ENCODE peak calls at places on chromosomes 13 and 19, in nine cellular contexts. One of them, this sample, is unnamed.

GRCh38 chr19:51689751-51690358 is 3.3 kb upstream of the SPACA6 start:
- DNase-seq in NCI-H510A: peak; percentile 4
- DNase-seq in AG08396: no peak
- DNase-seq in LNCaP clone FGC: no peak
- DNase-seq in GM13976: no peak
- DNase-seq in iris pigment epithelial cell: peak; percentile 56
- DNase-seq in stimulated activated CD4-positive, alpha-beta T cell treated with anti-CD3 and anti-CD28 coated beads, Interleukin-2, amount 100 ng/mL, for 48 hours: no peak
- DNase-seq in NCI-H1694 treated with DMSO at 0.1 percent for 48 hours: no peak
- DNase-seq in IMR-90: no peak
- DNase-seq in this sample: no peak

GRCh38 chr13:59991395-59991794 is 172.3 kb downstream of the DIAPH3 start:
- DNase-seq in NCI-H510A: no peak
- DNase-seq in AG08396: no peak
- DNase-seq in LNCaP clone FGC: no peak
- DNase-seq in GM13976: no peak
- DNase-seq in iris pigment epithelial cell: no peak
- DNase-seq in stimulated activated CD4-positive, alpha-beta T cell treated with anti-CD3 and anti-CD28 coated beads, Interleukin-2, amount 100 ng/mL, for 48 hours: no peak
- DNase-seq in NCI-H1694 treated with DMSO at 0.1 percent for 48 hours: no peak
- DNase-seq in IMR-90: no peak
- DNase-seq in this sample: no peak

GRCh38 chr13:26558912-26559485 is 1.5 kb downstream of the WASF3 start:
- DNase-seq in NCI-H510A: no peak
- DNase-seq in AG08396: no peak
- DNase-seq in LNCaP clone FGC: peak; percentile 55
- DNase-seq in GM13976: no peak
- DNase-seq in iris pigment epithelial cell: no peak
- DNase-seq in stimulated activated CD4-positive, alpha-beta T cell treated with anti-CD3 and anti-CD28 coated beads, Interleukin-2, amount 100 ng/mL, for 48 hours: no peak
- DNase-seq in NCI-H1694 treated with DMSO at 0.1 percent for 48 hours: no peak
- DNase-seq in IMR-90: no peak
- DNase-seq in this sample: no peak

GRCh38 chr13:36675213-36675536 is 1.4 kb downstream of the SERTM1 start:
- DNase-seq in NCI-H510A: no peak
- DNase-seq in AG08396: no peak
- DNase-seq in LNCaP clone FGC: no peak
- DNase-seq in GM13976: no peak
- DNase-seq in iris pigment epithelial cell: no peak
- DNase-seq in stimulated activated CD4-positive, alpha-beta T cell treated with anti-CD3 and anti-CD28 coated beads, Interleukin-2, amount 100 ng/mL, for 48 hours: no peak
- DNase-seq in NCI-H1694 treated with DMSO at 0.1 percent for 48 hours: no peak
- DNase-seq in IMR-90: no peak
- DNase-seq in this sample: no peak

GRCh38 chr13:21909331-21909730 is 238.5 kb downstream of the FGF9 start:
- DNase-seq in NCI-H510A: no peak
- DNase-seq in AG08396: no peak
- DNase-seq in LNCaP clone FGC: no peak
- DNase-seq in GM13976: no peak
- DNase-seq in iris pigment epithelial cell: no peak
- DNase-seq in stimulated activated CD4-positive, alpha-beta T cell treated with anti-CD3 and anti-CD28 coated beads, Interleukin-2, amount 100 ng/mL, for 48 hours: no peak
- DNase-seq in NCI-H1694 treated with DMSO at 0.1 percent for 48 hours: no peak
- DNase-seq in IMR-90: no peak
- DNase-seq in this sample: no peak

GRCh38 chr19:33521480-33522370 is at the start of gene PEPD:
- DNase-seq in NCI-H510A: peak; percentile 51
- DNase-seq in AG08396: peak; percentile 100
- DNase-seq in LNCaP clone FGC: peak; percentile 43
- DNase-seq in GM13976: peak; percentile 100
- DNase-seq in iris pigment epithelial cell: peak; percentile 86
- DNase-seq in stimulated activated CD4-positive, alpha-beta T cell treated with anti-CD3 and anti-CD28 coated beads, Interleukin-2, amount 100 ng/mL, for 48 hours: peak; percentile 81
- DNase-seq in NCI-H1694 treated with DMSO at 0.1 percent for 48 hours: peak; percentile 87
- DNase-seq in IMR-90: peak; percentile 82
- DNase-seq in this sample: peak; percentile 78

GRCh38 chr13:47019977-47020376 is 123.1 kb upstream of the HTR2A start:
- DNase-seq in NCI-H510A: no peak
- DNase-seq in AG08396: no peak
- DNase-seq in LNCaP clone FGC: no peak
- DNase-seq in GM13976: no peak
- DNase-seq in iris pigment epithelial cell: no peak
- DNase-seq in stimulated activated CD4-positive, alpha-beta T cell treated with anti-CD3 and anti-CD28 coated beads, Interleukin-2, amount 100 ng/mL, for 48 hours: no peak
- DNase-seq in NCI-H1694 treated with DMSO at 0.1 percent for 48 hours: no peak
- DNase-seq in IMR-90: no peak
- DNase-seq in this sample: no peak

GRCh38 chr13:23965346-23965745 is 68.0 kb upstream of the C1QTNF9B start:
- DNase-seq in NCI-H510A: no peak
- DNase-seq in AG08396: no peak
- DNase-seq in LNCaP clone FGC: no peak
- DNase-seq in GM13976: no peak
- DNase-seq in iris pigment epithelial cell: no peak
- DNase-seq in stimulated activated CD4-positive, alpha-beta T cell treated with anti-CD3 and anti-CD28 coated beads, Interleukin-2, amount 100 ng/mL, for 48 hours: no peak
- DNase-seq in NCI-H1694 treated with DMSO at 0.1 percent for 48 hours: no peak
- DNase-seq in IMR-90: no peak
- DNase-seq in this sample: no peak

GRCh38 chr13:113762075-113762474 is 3.0 kb downstream of the TMEM255B start:
- DNase-seq in NCI-H510A: no peak
- DNase-seq in AG08396: no peak
- DNase-seq in LNCaP clone FGC: no peak
- DNase-seq in GM13976: no peak
- DNase-seq in iris pigment epithelial cell: no peak
- DNase-seq in stimulated activated CD4-positive, alpha-beta T cell treated with anti-CD3 and anti-CD28 coated beads, Interleukin-2, amount 100 ng/mL, for 48 hours: no peak
- DNase-seq in NCI-H1694 treated with DMSO at 0.1 percent for 48 hours: no peak
- DNase-seq in IMR-90: no peak
- DNase-seq in this sample: no peak

GRCh38 chr13:26015276-26015934 is 36.4 kb downstream of the SHISA2 start:
- DNase-seq in NCI-H510A: no peak
- DNase-seq in AG08396: no peak
- DNase-seq in LNCaP clone FGC: no peak
- DNase-seq in GM13976: no peak
- DNase-seq in iris pigment epithelial cell: no peak
- DNase-seq in stimulated activated CD4-positive, alpha-beta T cell treated with anti-CD3 and anti-CD28 coated beads, Interleukin-2, amount 100 ng/mL, for 48 hours: no peak
- DNase-seq in NCI-H1694 treated with DMSO at 0.1 percent for 48 hours: no peak
- DNase-seq in IMR-90: no peak
- DNase-seq in this sample: no peak

GRCh38 chr13:39676315-39676876 is 20.9 kb downstream of the COG6 start:
- DNase-seq in NCI-H510A: no peak
- DNase-seq in AG08396: no peak
- DNase-seq in LNCaP clone FGC: peak; percentile 30
- DNase-seq in GM13976: no peak
- DNase-seq in iris pigment epithelial cell: peak; percentile 51
- DNase-seq in stimulated activated CD4-positive, alpha-beta T cell treated with anti-CD3 and anti-CD28 coated beads, Interleukin-2, amount 100 ng/mL, for 48 hours: peak; percentile 20
- DNase-seq in NCI-H1694 treated with DMSO at 0.1 percent for 48 hours: peak; percentile 60
- DNase-seq in IMR-90: peak; percentile 39
- DNase-seq in this sample: no peak

GRCh38 chr19:7294571-7295212 is 478 bp upstream of the INSR start:
- DNase-seq in NCI-H510A: no peak
- DNase-seq in AG08396: peak; percentile 42
- DNase-seq in LNCaP clone FGC: peak; percentile 39
- DNase-seq in GM13976: peak; percentile 81
- DNase-seq in iris pigment epithelial cell: peak; percentile 11
- DNase-seq in stimulated activated CD4-positive, alpha-beta T cell treated with anti-CD3 and anti-CD28 coated beads, Interleukin-2, amount 100 ng/mL, for 48 hours: peak; percentile 16
- DNase-seq in NCI-H1694 treated with DMSO at 0.1 percent for 48 hours: no peak
- DNase-seq in IMR-90: peak; percentile 16
- DNase-seq in this sample: peak; percentile 11

GRCh38 chr13:97211357-97211756 is 10.8 kb upstream of the MBNL2 start:
- DNase-seq in NCI-H510A: no peak
- DNase-seq in AG08396: no peak
- DNase-seq in LNCaP clone FGC: no peak
- DNase-seq in GM13976: no peak
- DNase-seq in iris pigment epithelial cell: peak; percentile 73
- DNase-seq in stimulated activated CD4-positive, alpha-beta T cell treated with anti-CD3 and anti-CD28 coated beads, Interleukin-2, amount 100 ng/mL, for 48 hours: no peak
- DNase-seq in NCI-H1694 treated with DMSO at 0.1 percent for 48 hours: no peak
- DNase-seq in IMR-90: peak; percentile 48
- DNase-seq in this sample: no peak

GRCh38 chr13:73187106-73187505 is 128.3 kb downstream of the KLF5 start:
- DNase-seq in NCI-H510A: no peak
- DNase-seq in AG08396: no peak
- DNase-seq in LNCaP clone FGC: no peak
- DNase-seq in GM13976: no peak
- DNase-seq in iris pigment epithelial cell: peak; percentile 65
- DNase-seq in stimulated activated CD4-positive, alpha-beta T cell treated with anti-CD3 and anti-CD28 coated beads, Interleukin-2, amount 100 ng/mL, for 48 hours: no peak
- DNase-seq in NCI-H1694 treated with DMSO at 0.1 percent for 48 hours: no peak
- DNase-seq in IMR-90: no peak
- DNase-seq in this sample: no peak

GRCh38 chr13:98416408-98416807 is 160.5 kb downstream of the STK24 start:
- DNase-seq in NCI-H510A: peak; percentile 91
- DNase-seq in AG08396: no peak
- DNase-seq in LNCaP clone FGC: peak; percentile 100
- DNase-seq in GM13976: no peak
- DNase-seq in iris pigment epithelial cell: no peak
- DNase-seq in stimulated activated CD4-positive, alpha-beta T cell treated with anti-CD3 and anti-CD28 coated beads, Interleukin-2, amount 100 ng/mL, for 48 hours: no peak
- DNase-seq in NCI-H1694 treated with DMSO at 0.1 percent for 48 hours: no peak
- DNase-seq in IMR-90: no peak
- DNase-seq in this sample: no peak

GRCh38 chr19:45250216-45250831 is 747 bp upstream of the MARK4 start:
- DNase-seq in NCI-H510A: no peak
- DNase-seq in AG08396: no peak
- DNase-seq in LNCaP clone FGC: no peak
- DNase-seq in GM13976: no peak
- DNase-seq in iris pigment epithelial cell: no peak
- DNase-seq in stimulated activated CD4-positive, alpha-beta T cell treated with anti-CD3 and anti-CD28 coated beads, Interleukin-2, amount 100 ng/mL, for 48 hours: no peak
- DNase-seq in NCI-H1694 treated with DMSO at 0.1 percent for 48 hours: no peak
- DNase-seq in IMR-90: no peak
- DNase-seq in this sample: no peak

GRCh38 chr13:105442941-105443340 is 1092.5 kb downstream of the EFNB2 start:
- DNase-seq in NCI-H510A: no peak
- DNase-seq in AG08396: peak; percentile 46
- DNase-seq in LNCaP clone FGC: peak; percentile 25
- DNase-seq in GM13976: no peak
- DNase-seq in iris pigment epithelial cell: peak; percentile 100
- DNase-seq in stimulated activated CD4-positive, alpha-beta T cell treated with anti-CD3 and anti-CD28 coated beads, Interleukin-2, amount 100 ng/mL, for 48 hours: no peak
- DNase-seq in NCI-H1694 treated with DMSO at 0.1 percent for 48 hours: peak; percentile 11
- DNase-seq in IMR-90: peak; percentile 100
- DNase-seq in this sample: peak; percentile 98

GRCh38 chr13:98050041-98050466 is 92.8 kb upstream of the FARP1 start:
- DNase-seq in NCI-H510A: peak; percentile 55
- DNase-seq in AG08396: peak; percentile 22
- DNase-seq in LNCaP clone FGC: peak; percentile 41
- DNase-seq in GM13976: no peak
- DNase-seq in iris pigment epithelial cell: peak; percentile 31
- DNase-seq in stimulated activated CD4-positive, alpha-beta T cell treated with anti-CD3 and anti-CD28 coated beads, Interleukin-2, amount 100 ng/mL, for 48 hours: no peak
- DNase-seq in NCI-H1694 treated with DMSO at 0.1 percent for 48 hours: no peak
- DNase-seq in IMR-90: peak; percentile 67
- DNase-seq in this sample: no peak

GRCh38 chr19:10142701-10143375 is 23.1 kb upstream of the EIF3G start:
- DNase-seq in NCI-H510A: no peak
- DNase-seq in AG08396: no peak
- DNase-seq in LNCaP clone FGC: no peak
- DNase-seq in GM13976: no peak
- DNase-seq in iris pigment epithelial cell: no peak
- DNase-seq in stimulated activated CD4-positive, alpha-beta T cell treated with anti-CD3 and anti-CD28 coated beads, Interleukin-2, amount 100 ng/mL, for 48 hours: no peak
- DNase-seq in NCI-H1694 treated with DMSO at 0.1 percent for 48 hours: no peak
- DNase-seq in IMR-90: no peak
- DNase-seq in this sample: no peak

GRCh38 chr19:16595097-16595496 is 22.9 kb upstream of the SLC35E1 start:
- DNase-seq in NCI-H510A: no peak
- DNase-seq in AG08396: no peak
- DNase-seq in LNCaP clone FGC: no peak
- DNase-seq in GM13976: no peak
- DNase-seq in iris pigment epithelial cell: no peak
- DNase-seq in stimulated activated CD4-positive, alpha-beta T cell treated with anti-CD3 and anti-CD28 coated beads, Interleukin-2, amount 100 ng/mL, for 48 hours: no peak
- DNase-seq in NCI-H1694 treated with DMSO at 0.1 percent for 48 hours: no peak
- DNase-seq in IMR-90: no peak
- DNase-seq in this sample: no peak

GRCh38 chr13:74346960-74347359 is 212.8 kb upstream of the KLF12 start:
- DNase-seq in NCI-H510A: no peak
- DNase-seq in AG08396: no peak
- DNase-seq in LNCaP clone FGC: no peak
- DNase-seq in GM13976: no peak
- DNase-seq in iris pigment epithelial cell: no peak
- DNase-seq in stimulated activated CD4-positive, alpha-beta T cell treated with anti-CD3 and anti-CD28 coated beads, Interleukin-2, amount 100 ng/mL, for 48 hours: no peak
- DNase-seq in NCI-H1694 treated with DMSO at 0.1 percent for 48 hours: no peak
- DNase-seq in IMR-90: no peak
- DNase-seq in this sample: no peak

GRCh38 chr13:99062593-99062992 is 84.7 kb upstream of the DOCK9 start:
- DNase-seq in NCI-H510A: no peak
- DNase-seq in AG08396: no peak
- DNase-seq in LNCaP clone FGC: no peak
- DNase-seq in GM13976: no peak
- DNase-seq in iris pigment epithelial cell: peak; percentile 43
- DNase-seq in stimulated activated CD4-positive, alpha-beta T cell treated with anti-CD3 and anti-CD28 coated beads, Interleukin-2, amount 100 ng/mL, for 48 hours: no peak
- DNase-seq in NCI-H1694 treated with DMSO at 0.1 percent for 48 hours: peak; percentile 81
- DNase-seq in IMR-90: peak; percentile 30
- DNase-seq in this sample: peak; percentile 65

GRCh38 chr13:71359641-71360040 is 507.4 kb downstream of the DACH1 start:
- DNase-seq in NCI-H510A: no peak
- DNase-seq in AG08396: no peak
- DNase-seq in LNCaP clone FGC: no peak
- DNase-seq in GM13976: no peak
- DNase-seq in iris pigment epithelial cell: peak; percentile 28
- DNase-seq in stimulated activated CD4-positive, alpha-beta T cell treated with anti-CD3 and anti-CD28 coated beads, Interleukin-2, amount 100 ng/mL, for 48 hours: no peak
- DNase-seq in NCI-H1694 treated with DMSO at 0.1 percent for 48 hours: no peak
- DNase-seq in IMR-90: no peak
- DNase-seq in this sample: no peak

GRCh38 chr19:16037424-16038195 is 38.7 kb upstream of the TPM4 start:
- DNase-seq in NCI-H510A: no peak
- DNase-seq in AG08396: peak; percentile 3
- DNase-seq in LNCaP clone FGC: no peak
- DNase-seq in GM13976: peak; percentile 34
- DNase-seq in iris pigment epithelial cell: no peak
- DNase-seq in stimulated activated CD4-positive, alpha-beta T cell treated with anti-CD3 and anti-CD28 coated beads, Interleukin-2, amount 100 ng/mL, for 48 hours: no peak
- DNase-seq in NCI-H1694 treated with DMSO at 0.1 percent for 48 hours: no peak
- DNase-seq in IMR-90: no peak
- DNase-seq in this sample: no peak

GRCh38 chr13:43880930-43881329 is 1.2 kb downstream of the LACC1 start:
- DNase-seq in NCI-H510A: no peak
- DNase-seq in AG08396: no peak
- DNase-seq in LNCaP clone FGC: no peak
- DNase-seq in GM13976: no peak
- DNase-seq in iris pigment epithelial cell: no peak
- DNase-seq in stimulated activated CD4-positive, alpha-beta T cell treated with anti-CD3 and anti-CD28 coated beads, Interleukin-2, amount 100 ng/mL, for 48 hours: no peak
- DNase-seq in NCI-H1694 treated with DMSO at 0.1 percent for 48 hours: no peak
- DNase-seq in IMR-90: no peak
- DNase-seq in this sample: no peak

GRCh38 chr19:5808120-5808816 is 3.4 kb downstream of the NRTN start:
- DNase-seq in NCI-H510A: no peak
- DNase-seq in AG08396: no peak
- DNase-seq in LNCaP clone FGC: no peak
- DNase-seq in GM13976: no peak
- DNase-seq in iris pigment epithelial cell: no peak
- DNase-seq in stimulated activated CD4-positive, alpha-beta T cell treated with anti-CD3 and anti-CD28 coated beads, Interleukin-2, amount 100 ng/mL, for 48 hours: no peak
- DNase-seq in NCI-H1694 treated with DMSO at 0.1 percent for 48 hours: no peak
- DNase-seq in IMR-90: no peak
- DNase-seq in this sample: no peak

GRCh38 chr19:49132974-49133609 is 13.7 kb downstream of the PPFIA3 start:
- DNase-seq in NCI-H510A: peak; percentile 58
- DNase-seq in AG08396: no peak
- DNase-seq in LNCaP clone FGC: no peak
- DNase-seq in GM13976: no peak
- DNase-seq in iris pigment epithelial cell: no peak
- DNase-seq in stimulated activated CD4-positive, alpha-beta T cell treated with anti-CD3 and anti-CD28 coated beads, Interleukin-2, amount 100 ng/mL, for 48 hours: no peak
- DNase-seq in NCI-H1694 treated with DMSO at 0.1 percent for 48 hours: no peak
- DNase-seq in IMR-90: no peak
- DNase-seq in this sample: no peak

GRCh38 chr13:96252903-96253302 is 163.0 kb downstream of the HS6ST3 start:
- DNase-seq in NCI-H510A: no peak
- DNase-seq in AG08396: no peak
- DNase-seq in LNCaP clone FGC: no peak
- DNase-seq in GM13976: no peak
- DNase-seq in iris pigment epithelial cell: no peak
- DNase-seq in stimulated activated CD4-positive, alpha-beta T cell treated with anti-CD3 and anti-CD28 coated beads, Interleukin-2, amount 100 ng/mL, for 48 hours: no peak
- DNase-seq in NCI-H1694 treated with DMSO at 0.1 percent for 48 hours: no peak
- DNase-seq in IMR-90: no peak
- DNase-seq in this sample: no peak

GRCh38 chr13:36298535-36299068 is 988 bp upstream of the CCDC169 start:
- DNase-seq in NCI-H510A: no peak
- DNase-seq in AG08396: no peak
- DNase-seq in LNCaP clone FGC: no peak
- DNase-seq in GM13976: no peak
- DNase-seq in iris pigment epithelial cell: peak; percentile 10
- DNase-seq in stimulated activated CD4-positive, alpha-beta T cell treated with anti-CD3 and anti-CD28 coated beads, Interleukin-2, amount 100 ng/mL, for 48 hours: no peak
- DNase-seq in NCI-H1694 treated with DMSO at 0.1 percent for 48 hours: no peak
- DNase-seq in IMR-90: no peak
- DNase-seq in this sample: no peak

GRCh38 chr19:34678421-34678820 is 943 bp downstream of the ZNF302 start:
- DNase-seq in NCI-H510A: no peak
- DNase-seq in AG08396: no peak
- DNase-seq in LNCaP clone FGC: no peak
- DNase-seq in GM13976: no peak
- DNase-seq in iris pigment epithelial cell: no peak
- DNase-seq in stimulated activated CD4-positive, alpha-beta T cell treated with anti-CD3 and anti-CD28 coated beads, Interleukin-2, amount 100 ng/mL, for 48 hours: no peak
- DNase-seq in NCI-H1694 treated with DMSO at 0.1 percent for 48 hours: no peak
- DNase-seq in IMR-90: no peak
- DNase-seq in this sample: no peak

GRCh38 chr13:37769545-37769944 is 100.0 kb downstream of the TRPC4 start:
- DNase-seq in NCI-H510A: no peak
- DNase-seq in AG08396: no peak
- DNase-seq in LNCaP clone FGC: no peak
- DNase-seq in GM13976: no peak
- DNase-seq in iris pigment epithelial cell: no peak
- DNase-seq in stimulated activated CD4-positive, alpha-beta T cell treated with anti-CD3 and anti-CD28 coated beads, Interleukin-2, amount 100 ng/mL, for 48 hours: no peak
- DNase-seq in NCI-H1694 treated with DMSO at 0.1 percent for 48 hours: no peak
- DNase-seq in IMR-90: no peak
- DNase-seq in this sample: no peak

This sample was measured in stromal cell of bone marrow.